ENCODE peak calls at places on chromosomes 13 and 19, in eight cellular contexts. W is kidney epithelial cell; U is foreskin fibroblast; H is endodermal cell; K is CD4-positive, alpha-beta T cell; O is body of pancreas; X is spleen; T is AG04449. B is an unnamed sample.

GRCh38 chr19:47035495-47036232 is 12.8 kb downstream of the TMEM160 start:
- DNase-seq in W (peak; percentile 69), U (peak; percentile 93), H (peak; percentile 98), K (peak; percentile 88), O (peak; percentile 92), X (peak; percentile 97), T (no peak), B (peak; percentile 98)

GRCh38 chr13:103097366-103097928 is 31.2 kb upstream of the SLC10A2 start:
- DNase-seq in W (no peak), U (no peak), H (no peak), K (no peak), O (no peak), X (no peak), T (no peak), B (no peak)

GRCh38 chr13:27182844-27183497 is 11.4 kb upstream of the USP12 start:
- DNase-seq in W (peak; percentile 67), U (peak; percentile 96), H (no peak), K (no peak), O (peak; percentile 54), X (no peak), T (no peak), B (no peak)

GRCh38 chr19:38467541-38468525 is 34.3 kb downstream of the RYR1 start:
- DNase-seq in W (no peak), U (no peak), H (no peak), K (no peak), O (no peak), X (no peak), T (no peak), B (no peak)

GRCh38 chr13:34588362-34588761 is 353.7 kb upstream of the NBEA start:
- DNase-seq in W (no peak), U (no peak), H (no peak), K (no peak), O (no peak), X (no peak), T (no peak), B (no peak)

GRCh38 chr13:21061077-21061945 is at the start of gene LATS2:
- DNase-seq in W (peak; percentile 67), U (peak; percentile 99), H (peak; percentile 98), K (peak; percentile 35), O (peak; percentile 94), X (peak; percentile 98), T (peak; percentile 70), B (peak; percentile 88)

GRCh38 chr13:91142572-91142971 is 204.9 kb upstream of the MIR17HG start:
- DNase-seq in W (peak; percentile 53), U (no peak), H (no peak), K (no peak), O (no peak), X (no peak), T (no peak), B (no peak)

GRCh38 chr13:99214232-99214631 is 13.6 kb downstream of the UBAC2 start:
- DNase-seq in W (no peak), U (no peak), H (no peak), K (peak; percentile 28), O (no peak), X (no peak), T (no peak), B (no peak)

GRCh38 chr13:18959229-18959628 is 222.4 kb downstream of the TUBA3C start:
- DNase-seq in W (no peak), U (no peak), H (no peak), K (no peak), O (no peak), X (no peak), T (no peak), B (no peak)

GRCh38 chr13:32585625-32586021 is 629 bp upstream of the PDS5B start:
- DNase-seq in W (no peak), U (no peak), H (peak; percentile 69), K (no peak), O (peak; percentile 23), X (peak; percentile 77), T (no peak), B (peak; percentile 2)

GRCh38 chr19:47848871-47849473 is 10.1 kb upstream of the TPRX2 start:
- DNase-seq in W (no peak), U (peak; percentile 18), H (peak; percentile 94), K (peak; percentile 22), O (peak; percentile 18), X (peak; percentile 23), T (no peak), B (peak; percentile 51)

GRCh38 chr13:111866731-111867245 is 200.2 kb upstream of the SOX1 start:
- DNase-seq in W (no peak), U (no peak), H (no peak), K (no peak), O (no peak), X (no peak), T (no peak), B (no peak)

GRCh38 chr13:40609972-40610726 is 56.3 kb downstream of the FOXO1 start:
- DNase-seq in W (no peak), U (no peak), H (no peak), K (no peak), O (no peak), X (no peak), T (no peak), B (no peak)

GRCh38 chr13:97809576-97809975 is 143.9 kb upstream of the IPO5 start:
- DNase-seq in W (no peak), U (peak; percentile 16), H (no peak), K (no peak), O (no peak), X (no peak), T (no peak), B (no peak)

GRCh38 chr19:49340069-49340864 is 5.1 kb downstream of the CD37 start:
- DNase-seq in W (no peak), U (peak; percentile 64), H (peak; percentile 89), K (no peak), O (peak; percentile 90), X (peak; percentile 95), T (no peak), B (no peak)

GRCh38 chr13:81148822-81149221 is 807.9 kb upstream of the SPRY2 start:
- DNase-seq in W (no peak), U (no peak), H (no peak), K (no peak), O (no peak), X (no peak), T (no peak), B (no peak)

GRCh38 chr13:28744091-28744536 is 25.3 kb upstream of the SLC46A3 start:
- DNase-seq in W (no peak), U (peak; percentile 51), H (peak; percentile 85), K (no peak), O (no peak), X (no peak), T (no peak), B (no peak)

GRCh38 chr13:113098163-113098732 is 7.3 kb upstream of the F7 start:
- DNase-seq in W (no peak), U (peak; percentile 77), H (no peak), K (no peak), O (no peak), X (no peak), T (peak; percentile 12), B (peak; percentile 29)

GRCh38 chr13:63481334-63481733 is 2065.7 kb upstream of the PCDH20 start:
- DNase-seq in W (no peak), U (peak; percentile 22), H (no peak), K (no peak), O (no peak), X (no peak), T (peak; percentile 2), B (no peak)

GRCh38 chr19:3369337-3370213 is 3.2 kb downstream of the NFIC start:
- DNase-seq in W (no peak), U (peak; percentile 81), H (peak; percentile 73), K (no peak), O (no peak), X (peak; percentile 84), T (no peak), B (no peak)
- TF ChIP-seq CTCF in W (no peak), U (no peak), H (peak; percentile 53), K (no peak), O (peak; percentile 15), X (no peak), T (no peak), B (peak; percentile 19)

DNA sequence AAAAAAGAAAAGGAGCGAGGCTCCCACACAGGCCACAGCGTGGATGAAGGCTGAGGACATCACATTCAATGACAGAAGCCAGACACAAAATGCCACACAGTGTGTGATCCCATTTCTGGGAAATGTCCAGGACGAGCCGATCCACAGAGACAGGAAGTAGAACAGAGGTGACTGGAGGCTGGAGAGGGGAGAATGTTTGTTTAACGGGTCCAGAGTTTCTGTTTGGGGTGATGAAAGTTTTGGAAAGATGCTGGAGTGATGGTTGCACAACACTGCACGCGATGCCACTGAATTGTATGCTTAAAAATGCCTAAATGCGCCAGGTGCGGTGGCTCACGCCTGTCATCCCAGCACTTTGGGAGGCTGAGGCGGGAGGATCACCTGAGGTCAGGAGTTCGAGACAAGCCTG is 650 bp upstream of the FUT5 start:
- DNase-seq in W (no peak), U (no peak), H (no peak), K (no peak), O (no peak), X (no peak), T (no peak), B (no peak)
- TF ChIP-seq CTCF in W (no peak), U (no peak), H (no peak), K (no peak), O (no peak), X (no peak), T (no peak), B (no peak)

GRCh38 chr19:8321760-8322637 is 703 bp downstream of the RPS28 start:
- DNase-seq in W (no peak), U (no peak), H (no peak), K (no peak), O (no peak), X (no peak), T (no peak), B (no peak)

GRCh38 chr19:8320564-8321066 is 560 bp downstream of the NDUFA7 start:
- DNase-seq in W (no peak), U (no peak), H (peak; percentile 71), K (no peak), O (no peak), X (no peak), T (no peak), B (no peak)

GRCh38 chr19:8322638-8322997 is 1.3 kb downstream of the RPS28 start:
- DNase-seq in W (no peak), U (no peak), H (no peak), K (no peak), O (no peak), X (no peak), T (no peak), B (no peak)

GRCh38 chr19:8319807-8320520 is 1.2 kb downstream of the NDUFA7 start:
- DNase-seq in W (no peak), U (no peak), H (no peak), K (no peak), O (no peak), X (no peak), T (no peak), B (no peak)

GRCh38 chr19:8321067-8321759 is at the start of the genes NDUFA7 and RPS28:
- DNase-seq in W (no peak), U (peak; percentile 98), H (peak; percentile 98), K (peak; percentile 97), O (peak; percentile 98), X (peak; percentile 98), T (peak; percentile 62), B (peak; percentile 97)
- TF ChIP-seq CTCF in W (peak; percentile 19), U (peak; percentile 5), H (peak; percentile 27), K (peak; percentile 16), O (peak; percentile 43), X (peak; percentile 49), T (peak; percentile 25), B (peak; percentile 31)

DNA sequence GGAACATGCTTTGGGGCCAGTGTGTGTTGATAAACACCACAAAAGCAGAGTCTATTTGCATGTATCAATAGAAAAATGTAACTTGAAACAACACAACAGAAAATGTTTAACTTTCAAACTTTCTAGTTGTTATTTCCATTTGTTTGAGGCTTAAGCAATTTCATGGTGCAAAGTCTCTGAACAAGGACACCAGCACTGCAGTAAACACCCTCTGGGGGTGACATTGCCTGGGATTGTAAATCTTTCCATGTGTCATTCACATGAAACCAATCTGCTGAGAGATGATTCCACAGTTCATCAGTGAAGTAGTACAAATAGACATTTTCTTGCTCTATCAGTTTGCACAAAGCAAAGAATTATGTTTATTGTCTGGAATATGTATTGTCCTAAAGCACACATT is 124.5 kb downstream of the ITGBL1 start:
- DNase-seq in W (no peak), U (no peak), H (no peak), K (no peak), O (no peak), X (no peak), T (no peak), B (no peak)
- TF ChIP-seq CTCF in W (no peak), U (no peak), H (peak; percentile 42), K (no peak), O (no peak), X (no peak), T (no peak), B (no peak)